ENCODE peak calls at places on chromosome 1, in five cellular contexts. K, P, V, Z and D are unnamed samples.

GRCh38 chr1:6807782-6808181 is 22.5 kb downstream of the CAMTA1 start:
- DNase-seq in P (no peak), K (no peak), Z (no peak), V (no peak), D (no peak)

GRCh38 chr1:201570886-201571624 is 32.1 kb downstream of the NAV1 start:
- DNase-seq in K (no peak), V (no peak), Z (no peak), P (no peak), D (no peak)

GRCh38 chr1:61157420-61157987 is 75.1 kb downstream of the NFIA start:
- DNase-seq in K (no peak), P (no peak), V (peak), Z (no peak), D (peak)

GRCh38 chr1:182863940-182864339 is 24.8 kb downstream of the DHX9 start:
- DNase-seq in V (no peak), P (no peak), K (no peak), Z (no peak), D (no peak)

GRCh38 chr1:205935869-205936268 is 7.4 kb downstream of the SLC26A9 start:
- DNase-seq in K (no peak), P (no peak), V (no peak), Z (no peak), D (no peak)

GRCh38 chr1:244174922-244175521 is 123.9 kb downstream of the ZBTB18 start:
- DNase-seq in K (no peak), V (no peak), P (no peak), Z (no peak), D (no peak)

GRCh38 chr1:72526926-72527325 is 244.6 kb upstream of the NEGR1 start:
- DNase-seq in Z (no peak), P (no peak), V (no peak), K (no peak), D (no peak)

GRCh38 chr1:94068831-94069648 is 51.9 kb downstream of the ABCA4 start:
- DNase-seq in V (peak), P (no peak), K (no peak), Z (no peak), D (no peak)

GRCh38 chr1:229199892-229200291 is 71.0 kb upstream of the RAB4A start:
- DNase-seq in V (no peak), Z (no peak), P (no peak), K (no peak), D (no peak)

GRCh38 chr1:202122639-202123335 is at the start of gene GPR37L1:
- DNase-seq in V (peak), Z (no peak), K (no peak), P (no peak), D (no peak)

GRCh38 chr1:107430540-107431228 is 289.8 kb downstream of the NTNG1 start:
- DNase-seq in K (peak), V (peak), Z (no peak), P (no peak), D (peak)

GRCh38 chr1:200899451-200899915 is 4.8 kb downstream of the INAVA start:
- DNase-seq in Z (no peak), K (no peak), P (no peak), V (no peak), D (no peak)

GRCh38 chr1:38527373-38527966 is 332.1 kb downstream of the RRAGC start:
- DNase-seq in K (peak), P (no peak), Z (no peak), V (no peak), D (no peak)

GRCh38 chr1:75097686-75098085 is 36.5 kb upstream of the LHX8 start:
- DNase-seq in P (no peak), K (no peak), Z (no peak), V (no peak), D (peak)

GRCh38 chr1:19398309-19398760 is 86.2 kb downstream of the SLC66A1 start:
- DNase-seq in V (peak), P (no peak), Z (no peak), K (peak), D (peak)

GRCh38 chr1:36349241-36349671 is 25.8 kb upstream of the EVA1B start:
- DNase-seq in Z (no peak), V (peak), P (no peak), K (no peak), D (no peak)

GRCh38 chr1:12475158-12475934 is 142.7 kb downstream of the DHRS3 start:
- DNase-seq in P (no peak), Z (no peak), V (no peak), K (no peak), D (no peak)

GRCh38 chr1:24393892-24394291 is 19.7 kb downstream of the STPG1 start:
- DNase-seq in K (no peak), V (peak), P (no peak), Z (no peak), D (peak)

GRCh38 chr1:19974822-19975416 is 4.5 kb downstream of the PLA2G2A start:
- DNase-seq in P (no peak), K (peak), V (peak), Z (peak), D (peak)

GRCh38 chr1:115242543-115242942 is 95.5 kb downstream of the NGF start:
- DNase-seq in Z (no peak), P (no peak), K (no peak), V (no peak), D (no peak)

GRCh38 chr1:221845650-221846371 is 103.9 kb upstream of the DUSP10 start:
- DNase-seq in P (peak), V (peak), Z (no peak), K (no peak), D (no peak)

GRCh38 chr1:109371271-109371739 is 26.4 kb downstream of the SORT1 start:
- DNase-seq in K (peak), V (peak), Z (no peak), P (no peak), D (peak)

GRCh38 chr1:184910596-184910995 is 63.7 kb downstream of the NIBAN1 start:
- DNase-seq in V (no peak), Z (no peak), K (no peak), P (no peak), D (peak)